ENCODE peak calls at places on chromosomes 5 and 9, in four cellular contexts. S is naive thymus-derived CD4-positive, alpha-beta T cell; X is heart right ventricle; Y is cardiac muscle cell. W is an unnamed sample.

GRCh38 chr9:109894921-109895758 is 115.1 kb downstream of the PALM2AKAP2 start:
- DNase-seq in X (peak), Y (peak), S (no peak), W (no peak)

GRCh38 chr5:96088676-96089075 is 127.0 kb upstream of the ELL2 start:
- DNase-seq in Y (no peak), X (no peak), S (no peak), W (no peak)

GRCh38 chr5:5179079-5179478 is 38.9 kb downstream of the ADAMTS16 start:
- DNase-seq in X (no peak), Y (no peak), S (no peak), W (no peak)

GRCh38 chr5:92927291-92927778 is 653.7 kb downstream of the NR2F1-AS1 start:
- DNase-seq in X (no peak), Y (no peak), S (no peak), W (no peak)

GRCh38 chr5:141848771-141849370 is 29.3 kb downstream of the PCDH1 start:
- DNase-seq in S (no peak), Y (peak), X (peak), W (peak)

GRCh38 chr5:35134278-35135030 is 86.7 kb upstream of the AGXT2 start:
- DNase-seq in S (no peak), X (no peak), Y (no peak), W (no peak)

GRCh38 chr5:81787843-81788242 is 36.9 kb upstream of the SSBP2 start:
- DNase-seq in Y (peak), S (no peak), X (peak), W (no peak)

GRCh38 chr9:72576087-72576486 is 54.7 kb downstream of the TMC1 start:
- DNase-seq in Y (no peak), X (no peak), S (no peak), W (no peak)

GRCh38 chr5:118775790-118776499 is 212.4 kb downstream of the DTWD2 start:
- DNase-seq in Y (no peak), S (no peak), X (no peak), W (no peak)

GRCh38 chr9:2984481-2984880 is 140.6 kb upstream of the PUM3 start:
- DNase-seq in Y (no peak), S (no peak), X (no peak), W (no peak)

GRCh38 chr9:71609453-71609840 is 158.9 kb downstream of the CEMIP2 start:
- DNase-seq in Y (peak), X (no peak), S (no peak), W (no peak)

GRCh38 chr9:10946676-10947410 is 334.0 kb upstream of the PTPRD start:
- DNase-seq in S (no peak), X (no peak), Y (no peak), W (no peak)

GRCh38 chr5:69454460-69455249 is 37.9 kb upstream of the OCLN start:
- DNase-seq in X (no peak), S (no peak), Y (no peak), W (no peak)

GRCh38 chr9:126304207-126304945 is 22.3 kb upstream of the MVB12B start:
- DNase-seq in Y (no peak), S (no peak), X (no peak), W (no peak)

GRCh38 chr5:31273631-31274378 is 80.3 kb downstream of the CDH6 start:
- DNase-seq in S (no peak), Y (no peak), X (no peak), W (no peak)

GRCh38 chr9:123364241-123364824 is 8.3 kb downstream of the CRB2 start:
- DNase-seq in Y (peak), S (no peak), X (no peak), W (no peak)

GRCh38 chr9:15390200-15390599 is 32.5 kb upstream of the SNAPC3 start:
- DNase-seq in X (no peak), Y (no peak), S (no peak), W (no peak)

GRCh38 chr9:14345586-14346237 is 31.8 kb upstream of the NFIB start:
- DNase-seq in Y (no peak), X (no peak), S (no peak), W (no peak)

GRCh38 chr9:108186996-108187395 is 668.8 kb downstream of the ACTL7B start:
- DNase-seq in S (no peak), X (peak), Y (peak), W (no peak)

GRCh38 chr5:13921573-13921972 is 22.9 kb downstream of the DNAH5 start:
- DNase-seq in S (no peak), X (no peak), Y (no peak), W (no peak)

GRCh38 chr5:79025054-79025465 is 40.0 kb upstream of the ARSB start:
- DNase-seq in X (peak), Y (peak), S (peak), W (no peak)

GRCh38 chr5:26847041-26847736 is 191.2 kb downstream of the CDH9 start:
- DNase-seq in S (no peak), Y (no peak), X (no peak), W (no peak)

GRCh38 chr5:76391014-76391413 is 12.1 kb upstream of the IQGAP2 start:
- DNase-seq in S (no peak), Y (no peak), X (no peak), W (no peak)

GRCh38 chr5:157464518-157465171 is 4.6 kb downstream of the NIPAL4 start:
- DNase-seq in Y (peak), S (no peak), X (no peak), W (peak)

GRCh38 chr5:96934291-96934694 is 1.6 kb upstream of the LNPEP start:
- DNase-seq in S (peak), Y (no peak), X (no peak), W (no peak)

GRCh38 chr9:36874921-36875320 is 159.1 kb downstream of the PAX5 start:
- DNase-seq in S (no peak), Y (peak), X (no peak), W (peak)

GRCh38 chr5:40361378-40361777 is 318.3 kb upstream of the PTGER4 start:
- DNase-seq in S (no peak), X (no peak), Y (no peak), W (no peak)

GRCh38 chr9:134169724-134170401 is 5.5 kb upstream of the RNU6ATAC start:
- DNase-seq in X (no peak), Y (no peak), S (no peak), W (no peak)

GRCh38 chr5:145681216-145681615 is 153.9 kb downstream of the PRELID2 start:
- DNase-seq in X (no peak), S (no peak), Y (no peak), W (no peak)

GRCh38 chr9:73157811-73158210 is 6.1 kb downstream of the ANXA1 start:
- DNase-seq in S (no peak), Y (no peak), X (no peak), W (no peak)

GRCh38 chr5:148937239-148937638 is 110.8 kb downstream of the ADRB2 start:
- DNase-seq in X (no peak), Y (no peak), S (no peak), W (no peak)

GRCh38 chr9:17402309-17402708 is 176.6 kb upstream of the SH3GL2 start:
- DNase-seq in Y (peak), X (no peak), S (no peak), W (no peak)

GRCh38 chr5:133831506-133832224 is 136.8 kb downstream of the C5orf15 start:
- DNase-seq in S (no peak), X (no peak), Y (peak), W (peak)

GRCh38 chr9:133368249-133368881 is 7.5 kb downstream of the SURF4 start:
- DNase-seq in Y (no peak), S (no peak), X (no peak), W (no peak)

GRCh38 chr5:135934939-135935338 is 19.8 kb downstream of the LECT2 start:
- DNase-seq in X (no peak), S (no peak), Y (peak), W (no peak)

GRCh38 chr5:154312571-154312970 is 122.0 kb downstream of the GALNT10 start:
- DNase-seq in S (no peak), X (no peak), Y (no peak), W (no peak)

GRCh38 chr5:122311888-122312669 is at the start of gene SNCAIP:
- DNase-seq in Y (peak), X (peak), S (no peak), W (no peak)

GRCh38 chr5:140145818-140146522 is 20.2 kb downstream of the IGIP start:
- DNase-seq in Y (peak), S (no peak), X (peak), W (no peak)

GRCh38 chr5:140146523-140146842 is 20.7 kb downstream of the IGIP start:
- DNase-seq in Y (no peak), S (no peak), X (no peak), W (no peak)

GRCh38 chr5:140150201-140150600 is 24.5 kb downstream of the IGIP start:
- DNase-seq in Y (no peak), S (no peak), X (no peak), W (no peak)

GRCh38 chr5:140147460-140147859 is 21.7 kb downstream of the IGIP start:
- DNase-seq in X (no peak), Y (no peak), S (no peak), W (no peak)

DNA sequence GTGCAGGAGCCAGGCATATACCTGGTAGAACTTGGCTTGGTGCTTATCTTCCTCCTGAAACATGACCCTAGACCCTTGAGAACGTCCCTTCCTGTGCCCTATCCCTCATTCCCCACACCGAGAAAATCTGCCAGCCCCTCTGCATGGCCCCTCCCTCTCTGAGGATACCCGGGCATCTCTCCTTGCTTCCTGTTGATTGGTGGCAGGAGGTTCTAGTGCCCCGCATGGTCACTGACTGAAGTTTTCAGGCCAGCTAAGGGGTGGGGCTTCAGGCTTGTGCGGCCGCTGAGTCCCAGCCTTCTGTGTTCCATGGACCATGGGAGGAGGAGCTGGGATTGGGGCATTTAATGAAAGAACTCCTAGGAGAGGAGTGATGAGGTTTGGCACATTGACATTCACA is 22.8 kb downstream of the IGIP start:
- DNase-seq in S (no peak), Y (peak), X (no peak), W (no peak)
- H3K27ac ChIP-seq in S (no peak), Y (no peak), X (no peak), W (no peak)

GRCh38 chr9:114349713-114350480 is 20.2 kb downstream of the ORM2 start:
- DNase-seq in S (no peak), X (no peak), Y (no peak), W (no peak)
- H3K27ac ChIP-seq in S (peak), X (no peak), Y (peak), W (peak)

DNA sequence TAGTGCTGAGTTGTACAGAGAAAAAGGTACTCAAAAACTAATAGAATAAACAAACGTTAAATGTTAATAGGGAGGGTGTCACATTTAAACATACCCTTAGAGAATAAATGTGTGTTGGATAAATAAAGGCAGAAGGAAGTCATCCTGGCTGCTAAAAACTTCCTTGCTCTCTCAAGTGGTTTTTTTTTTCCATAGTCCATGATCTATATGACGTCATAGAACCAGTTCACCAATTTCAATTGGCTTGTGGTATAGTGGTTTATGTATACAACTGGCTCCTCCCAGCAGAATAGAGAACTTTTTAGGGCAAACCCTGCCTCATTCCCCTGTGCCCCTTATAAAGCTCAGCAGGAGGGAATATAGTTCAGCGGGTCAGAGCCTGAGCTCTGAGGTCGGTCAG is 218.0 kb upstream of the TRIM32 start:
- DNase-seq in S (no peak), X (no peak), Y (no peak), W (no peak)
- H3K27ac ChIP-seq in S (no peak), X (no peak), Y (no peak), W (no peak)

DNA sequence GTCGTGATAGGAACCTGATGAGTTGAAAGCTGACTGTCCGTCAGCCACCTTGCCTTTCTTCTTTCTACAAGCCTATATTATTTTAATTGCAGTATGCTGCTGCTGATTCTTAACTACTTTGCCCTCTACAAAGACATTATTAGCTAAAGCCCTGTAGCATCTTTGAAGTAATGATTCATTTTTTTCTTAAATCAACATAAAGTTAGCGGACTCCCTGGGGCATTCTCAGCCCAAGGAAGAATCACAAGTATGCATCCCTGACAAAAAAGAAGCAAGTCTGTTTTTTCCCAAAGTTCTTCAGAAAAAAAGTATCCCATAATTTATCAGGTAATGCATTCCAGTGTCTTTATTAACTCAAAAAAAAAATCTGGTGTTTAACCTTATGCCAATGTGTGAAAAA is 69.5 kb upstream of the TAS2R1 start:
- DNase-seq in X (no peak), Y (no peak), S (no peak), W (no peak)
- H3K27ac ChIP-seq in X (no peak), Y (no peak), S (no peak), W (no peak)

DNA sequence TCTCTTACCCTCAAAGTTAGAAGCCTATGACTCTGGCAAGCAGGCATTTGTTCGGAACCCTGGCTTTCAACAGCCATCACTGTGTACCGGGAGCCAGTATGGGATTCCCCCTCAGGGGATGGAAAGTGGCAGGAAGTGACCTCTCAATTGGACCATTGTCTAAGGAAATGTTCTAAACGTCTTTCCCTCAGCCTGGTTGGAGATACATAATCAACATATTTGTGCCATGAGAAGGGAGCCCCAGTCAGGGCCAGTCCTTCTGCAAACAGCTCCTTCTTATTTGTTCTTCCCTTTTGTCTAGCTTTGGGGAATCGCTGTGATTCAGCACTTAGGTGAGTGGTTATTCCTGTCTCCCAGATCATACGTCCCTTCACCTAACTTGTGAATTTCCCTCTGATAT is 154.1 kb upstream of the MEF2C start:
- DNase-seq in X (no peak), Y (peak), S (no peak), W (peak)
- H3K27ac ChIP-seq in X (no peak), Y (no peak), S (no peak), W (peak)

GRCh38 chr9:94817291-94818195 is 91.0 kb downstream of the AOPEP start:
- DNase-seq in S (no peak), Y (no peak), X (no peak), W (no peak)
- H3K27ac ChIP-seq in S (no peak), Y (no peak), X (no peak), W (peak)

GRCh38 chr9:91549177-91549576 is 125.5 kb upstream of the NFIL3 start:
- DNase-seq in S (no peak), Y (no peak), X (no peak), W (no peak)
- H3K27ac ChIP-seq in S (no peak), Y (no peak), X (no peak), W (no peak)